ENCODE peak calls at places on chromosomes 12 and 14, in four cellular contexts. U, W, E and A are unnamed samples.

GRCh38 chr12:18165889-18166288 is 75.9 kb upstream of the RERGL start:
- DNase-seq in U (no peak), W (no peak), E (no peak), A (no peak)

GRCh38 chr14:79136437-79137430 is 966.6 kb downstream of the NRXN3 start:
- DNase-seq in U (no peak), W (no peak), E (no peak), A (no peak)

GRCh38 chr12:93603762-93604161 is 31.3 kb downstream of the SOCS2 start:
- DNase-seq in U (no peak), W (no peak), E (no peak), A (no peak)

GRCh38 chr12:54439521-54440255 is 20.6 kb upstream of the ITGA5 start:
- DNase-seq in U (peak; percentile 18), W (no peak), E (no peak), A (no peak)

GRCh38 chr12:15984963-15985362 is 73.8 kb downstream of the DERA start:
- DNase-seq in U (no peak), W (no peak), E (no peak), A (no peak)

GRCh38 chr12:86137936-86138335 is 118.3 kb downstream of the MGAT4C start:
- DNase-seq in U (no peak), W (no peak), E (no peak), A (no peak)

GRCh38 chr12:26268841-26269553 is 73.6 kb downstream of the SSPN start:
- DNase-seq in U (peak; percentile 18), W (no peak), E (no peak), A (no peak)

GRCh38 chr12:123757555-123757954 is 4.5 kb upstream of the DNAH10 start:
- DNase-seq in U (no peak), W (no peak), E (no peak), A (no peak)

GRCh38 chr12:109738878-109739665 is 25.4 kb downstream of the FAM222A start:
- DNase-seq in U (no peak), W (no peak), E (no peak), A (no peak)

GRCh38 chr12:108511633-108512540 is 3.2 kb upstream of the FICD start:
- DNase-seq in U (peak; percentile 56), W (peak; percentile 63), E (peak; percentile 78), A (peak; percentile 74)

GRCh38 chr12:51025182-51025747 is 919 bp downstream of the SLC11A2 start:
- DNase-seq in U (no peak), W (no peak), E (no peak), A (no peak)

GRCh38 chr12:4829793-4830162 is 79.9 kb upstream of the KCNA1 start:
- DNase-seq in U (no peak), W (no peak), E (no peak), A (no peak)

GRCh38 chr12:3048540-3048939 is 28.6 kb upstream of the TSPAN9 start:
- DNase-seq in U (no peak), W (no peak), E (no peak), A (no peak)

GRCh38 chr12:54579696-54580333 is 8.6 kb downstream of the PPP1R1A start:
- DNase-seq in U (peak; percentile 49), W (peak; percentile 67), E (no peak), A (peak; percentile 74)

GRCh38 chr14:63896278-63896720 is 43.5 kb downstream of the SYNE2 start:
- DNase-seq in U (peak; percentile 81), W (no peak), E (no peak), A (no peak)

GRCh38 chr12:62158013-62158412 is 102.2 kb upstream of the USP15 start:
- DNase-seq in U (no peak), W (no peak), E (no peak), A (no peak)

GRCh38 chr12:113273053-113273725 is 51.9 kb downstream of the TPCN1 start:
- DNase-seq in U (no peak), W (no peak), E (no peak), A (no peak)

GRCh38 chr12:111430418-111431353 is 25.0 kb downstream of the SH2B3 start:
- DNase-seq in U (no peak), W (no peak), E (no peak), A (no peak)

GRCh38 chr12:103882861-103883596 is 42.0 kb upstream of the NT5DC3 start:
- DNase-seq in U (no peak), W (no peak), E (no peak), A (no peak)

GRCh38 chr12:25808604-25809003 is 149.9 kb upstream of the RASSF8 start:
- DNase-seq in U (no peak), W (no peak), E (no peak), A (no peak)

GRCh38 chr12:4648499-4649357 is at the start of the genes AKAP3 and NDUFA9:
- DNase-seq in U (peak; percentile 72), W (peak; percentile 51), E (peak; percentile 64), A (peak; percentile 98)

GRCh38 chr14:24390696-24391468 is 7.9 kb upstream of the NYNRIN start:
- DNase-seq in U (no peak), W (no peak), E (no peak), A (no peak)

GRCh38 chr12:48015129-48015528 is 10.9 kb upstream of the COL2A1 start:
- DNase-seq in U (no peak), W (no peak), E (no peak), A (no peak)

GRCh38 chr12:128871516-128871892 is 18.2 kb downstream of the GLT1D1 start:
- DNase-seq in U (peak; percentile 16), W (no peak), E (no peak), A (no peak)

GRCh38 chr12:66929121-66929520 is 250.2 kb upstream of the GRIP1 start:
- DNase-seq in U (no peak), W (no peak), E (no peak), A (no peak)

DNA sequence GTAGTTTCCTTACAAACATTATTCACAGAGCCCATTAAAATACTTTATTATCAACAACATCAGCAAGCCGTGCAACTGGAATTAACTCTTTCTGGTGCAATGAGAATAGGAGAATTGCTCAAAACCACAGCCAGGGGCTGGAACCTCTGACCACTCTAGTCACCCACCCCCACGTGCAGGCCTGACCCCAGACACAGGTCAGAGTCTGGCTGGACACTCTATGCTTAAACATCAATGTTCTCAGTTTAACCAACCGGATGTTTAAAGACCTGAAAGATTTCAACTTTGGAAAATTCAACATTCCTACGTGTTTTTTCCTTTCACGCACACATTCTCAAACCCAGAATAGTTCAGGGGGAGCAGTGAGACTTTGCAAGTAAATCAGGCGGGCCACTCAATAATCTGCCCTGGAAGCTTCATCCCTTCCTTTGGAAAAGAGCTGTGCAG is 65.1 kb downstream of the FOXN3 start:
- DNase-seq in U (peak; percentile 94), W (no peak), E (no peak), A (no peak)
- H3K9ac ChIP-seq in U (peak overlapping the region; percentile 56), W (no peak overlapping the region), E (peak overlapping the region; percentile 61), A (no peak overlapping the region)

GRCh38 chr12:96223411-96224218 is 29.4 kb downstream of the ELK3 start:
- DNase-seq in U (no peak), W (no peak), E (no peak), A (no peak)

GRCh38 chr12:96221391-96221790 is 27.2 kb downstream of the ELK3 start:
- DNase-seq in U (no peak), W (no peak), E (no peak), A (no peak)

GRCh38 chr12:96219700-96220206 is 25.6 kb downstream of the ELK3 start:
- DNase-seq in U (peak; percentile 50), W (peak; percentile 53), E (no peak), A (peak; percentile 25)

GRCh38 chr12:96218989-96219678 is 25.0 kb downstream of the ELK3 start:
- DNase-seq in U (peak; percentile 69), W (no peak), E (no peak), A (no peak)

GRCh38 chr12:96220902-96221301 is 26.7 kb downstream of the ELK3 start:
- DNase-seq in U (no peak), W (no peak), E (no peak), A (no peak)
- H3K4me1 ChIP-seq in U (peaks cover 69% of the 10 kb centered on the region), W (no peaks in the 10 kb centered on the region), E (peaks cover 6% of the 10 kb centered on the region), A (peaks cover 8% of the 10 kb centered on the region)

GRCh38 chr12:68100241-68100640 is 59.3 kb downstream of the IFNG start:
- DNase-seq in U (no peak), W (no peak), E (no peak), A (no peak)
- TF ChIP-seq SUZ12 in U (no peak), W (no peak), E (no peak), A (no peak)

DNA sequence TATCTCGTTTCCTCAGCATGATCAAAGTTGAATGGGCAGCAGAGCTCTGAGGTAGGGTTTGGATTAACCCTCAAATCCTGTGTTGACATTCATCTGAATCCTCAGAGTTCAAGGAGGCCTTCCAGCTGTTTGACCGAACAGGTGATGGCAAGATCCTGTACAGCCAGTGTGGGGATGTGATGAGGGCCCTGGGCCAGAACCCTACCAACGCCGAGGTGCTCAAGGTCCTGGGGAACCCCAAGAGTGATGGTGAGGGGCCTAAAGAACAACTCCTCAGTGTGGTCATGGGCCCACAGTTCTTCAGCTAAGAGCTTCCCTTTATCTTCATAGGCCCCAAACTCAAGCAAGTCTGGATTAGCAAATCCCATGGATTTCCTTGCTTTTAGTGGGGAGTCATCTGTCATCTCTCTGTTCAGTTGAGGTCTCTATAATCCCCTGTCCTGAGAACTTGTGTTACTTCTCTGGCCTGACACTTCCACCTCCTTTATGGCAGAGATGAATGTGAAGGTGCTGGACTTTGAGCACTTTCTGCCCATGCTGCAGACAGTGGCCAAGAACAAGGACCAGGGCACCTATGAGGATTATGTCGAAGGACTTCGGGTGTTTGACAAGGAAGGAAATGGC is 1.4 kb downstream of the MYL6 start:
- DNase-seq in U (no peak), W (no peak), E (no peak), A (no peak)
- H3K9ac ChIP-seq in U (peak overlapping the region; percentile 100), W (peak overlapping the region; percentile 92), E (peak overlapping the region; percentile 89), A (peak overlapping the region; percentile 97)

GRCh38 chr14:68936476-68936875 is 42.6 kb downstream of the ACTN1 start:
- DNase-seq in U (no peak), W (no peak), E (no peak), A (no peak)
- H3K4me1 ChIP-seq in U (peaks cover 68% of the 10 kb centered on the region), W (peaks cover 3% of the 10 kb centered on the region), E (no peaks in the 10 kb centered on the region), A (peaks cover 6% of the 10 kb centered on the region)

GRCh38 chr12:89070603-89071002 is 281.7 kb downstream of the DUSP6 start:
- DNase-seq in U (no peak), W (no peak), E (no peak), A (no peak)
- TF ChIP-seq SUZ12 in U (no peak), W (no peak), E (no peak), A (no peak)

DNA sequence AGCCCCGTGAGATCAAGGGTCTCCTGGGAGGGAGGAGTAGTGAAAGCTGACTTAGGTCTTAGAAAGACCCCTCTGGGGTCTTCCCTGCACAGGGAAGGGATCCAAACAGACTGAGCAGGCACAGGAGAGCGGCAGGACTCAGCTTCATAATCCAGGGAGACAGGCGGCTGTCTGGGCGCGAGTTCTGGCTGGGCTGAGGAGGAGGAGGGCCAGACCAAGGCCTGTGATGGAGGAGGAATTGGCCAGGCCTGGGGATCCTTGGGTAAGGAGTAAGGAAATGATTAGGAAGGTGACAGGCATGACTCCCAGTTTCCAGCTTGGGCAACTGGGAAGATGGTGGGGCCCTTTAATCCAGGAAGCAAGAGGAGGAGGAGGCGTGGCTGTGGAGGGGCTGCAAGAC is 93.1 kb downstream of the DICER1 start:
- DNase-seq in U (no peak), W (no peak), E (no peak), A (no peak)
- H3K9ac ChIP-seq in U (no peak overlapping the region), W (no peak overlapping the region), E (no peak overlapping the region), A (no peak overlapping the region)